ENCODE peak calls at places on chromosomes 11 and 22, in six cellular contexts. S is NT2/D1; M is fibroblast of lung; A is lower lobe of right lung; H is CD8-positive, alpha-beta memory T cell; J is ovary. U is an unnamed sample.

GRCh38 chr11:96310236-96310635 is 32.8 kb downstream of the MAML2 start:
- DNase-seq in S (no peak), M (no peak), A (no peak), H (no peak), J (no peak), U (no peak)

GRCh38 chr11:2892215-2893020 is 6.8 kb upstream of the CDKN1C start:
- DNase-seq in S (no peak), M (peak), A (peak), H (peak), J (peak), U (no peak)

GRCh38 chr11:69868003-69868865 is 49.0 kb upstream of the FGF3 start:
- DNase-seq in S (no peak), M (no peak), A (no peak), H (no peak), J (no peak), U (no peak)

GRCh38 chr22:20549232-20549841 is 41.9 kb downstream of the MED15 start:
- DNase-seq in S (no peak), M (no peak), A (peak), H (peak), J (peak), U (no peak)

GRCh38 chr22:21948824-21949568 is 3.7 kb downstream of the PPM1F start:
- DNase-seq in S (no peak), M (no peak), A (no peak), H (no peak), J (no peak), U (no peak)

GRCh38 chr11:64130618-64131017 is 35.3 kb downstream of the MACROD1 start:
- DNase-seq in S (no peak), M (no peak), A (peak), H (no peak), J (no peak), U (no peak)

GRCh38 chr11:119482561-119483001 is 59.6 kb upstream of the THY1 start:
- DNase-seq in S (no peak), M (no peak), A (no peak), H (no peak), J (no peak), U (no peak)

GRCh38 chr22:42425337-42425988 is 6.7 kb downstream of the NFAM1 start:
- DNase-seq in S (no peak), M (no peak), A (no peak), H (no peak), J (no peak), U (peak)

GRCh38 chr11:2259897-2260451 is 10.4 kb downstream of the ASCL2 start:
- DNase-seq in S (no peak), M (no peak), A (no peak), H (no peak), J (peak), U (no peak)

GRCh38 chr11:95699631-95700470 is 89.7 kb downstream of the FAM76B start:
- DNase-seq in S (no peak), M (peak), A (no peak), H (no peak), J (no peak), U (peak)

GRCh38 chr11:36702330-36703054 is 104.5 kb upstream of the RAG2 start:
- DNase-seq in S (peak), M (peak), A (no peak), H (no peak), J (no peak), U (peak)

GRCh38 chr11:7515544-7515943 is 1.7 kb downstream of the PPFIBP2 start:
- DNase-seq in S (no peak), M (no peak), A (no peak), H (no peak), J (no peak), U (no peak)

GRCh38 chr11:114279778-114280532 is 16.2 kb upstream of the NNMT start:
- DNase-seq in S (no peak), M (peak), A (no peak), H (no peak), J (no peak), U (peak)

GRCh38 chr22:48106215-48106614 is 1343.8 kb downstream of the TBC1D22A start:
- DNase-seq in S (no peak), M (no peak), A (no peak), H (no peak), J (no peak), U (no peak)

GRCh38 chr11:35286156-35286555 is 133.2 kb downstream of the SLC1A2 start:
- DNase-seq in S (no peak), M (no peak), A (no peak), H (no peak), J (no peak), U (no peak)

GRCh38 chr22:33923660-33924246 is 3.5 kb upstream of the LARGE1 start:
- DNase-seq in S (peak), M (peak), A (no peak), H (no peak), J (peak), U (peak)

GRCh38 chr11:68714047-68714856 is 29.9 kb downstream of the GAL start:
- DNase-seq in S (no peak), M (no peak), A (no peak), H (no peak), J (no peak), U (no peak)
- H3K4me3 ChIP-seq in S (no peak), M (no peak), A (no peak), H (no peak), J (no peak), U (no peak)

GRCh38 chr11:118003456-118003855 is 17.3 kb downstream of the IL10RA start:
- DNase-seq in S (no peak), M (no peak), A (no peak), H (no peak), J (no peak), U (no peak)
- H3K4me3 ChIP-seq in S (no peak), M (no peak), A (no peak), H (peak), J (no peak), U (no peak)

DNA sequence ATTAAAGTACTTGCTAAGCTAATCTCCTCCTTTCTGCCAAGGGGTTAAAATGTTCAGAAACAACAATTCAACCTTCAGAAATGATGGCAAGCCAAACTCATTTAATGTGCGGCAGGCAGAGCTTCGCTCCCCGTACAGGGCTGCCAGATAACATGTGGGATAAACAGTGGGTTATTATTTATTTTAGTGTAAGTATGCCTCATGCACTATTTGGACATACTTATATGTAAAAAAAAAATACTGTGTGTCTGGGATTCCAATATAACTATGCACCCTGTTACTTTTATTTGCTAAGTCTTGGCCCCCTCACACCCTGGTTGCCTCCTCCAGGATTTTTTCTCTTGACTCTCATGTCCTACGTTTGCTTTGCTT is 86.4 kb upstream of the SHANK2 start:
- DNase-seq in S (no peak), M (peak), A (no peak), H (no peak), J (no peak), U (no peak)
- H3K4me3 ChIP-seq in S (no peak), M (no peak), A (no peak), H (no peak), J (no peak), U (no peak)

GRCh38 chr11:133174013-133174412 is 358.3 kb downstream of the OPCML start:
- DNase-seq in S (no peak), M (no peak), A (no peak), H (no peak), J (no peak), U (no peak)
- H3K4me3 ChIP-seq in S (no peak), M (no peak), A (no peak), H (no peak), J (no peak), U (no peak)

DNA sequence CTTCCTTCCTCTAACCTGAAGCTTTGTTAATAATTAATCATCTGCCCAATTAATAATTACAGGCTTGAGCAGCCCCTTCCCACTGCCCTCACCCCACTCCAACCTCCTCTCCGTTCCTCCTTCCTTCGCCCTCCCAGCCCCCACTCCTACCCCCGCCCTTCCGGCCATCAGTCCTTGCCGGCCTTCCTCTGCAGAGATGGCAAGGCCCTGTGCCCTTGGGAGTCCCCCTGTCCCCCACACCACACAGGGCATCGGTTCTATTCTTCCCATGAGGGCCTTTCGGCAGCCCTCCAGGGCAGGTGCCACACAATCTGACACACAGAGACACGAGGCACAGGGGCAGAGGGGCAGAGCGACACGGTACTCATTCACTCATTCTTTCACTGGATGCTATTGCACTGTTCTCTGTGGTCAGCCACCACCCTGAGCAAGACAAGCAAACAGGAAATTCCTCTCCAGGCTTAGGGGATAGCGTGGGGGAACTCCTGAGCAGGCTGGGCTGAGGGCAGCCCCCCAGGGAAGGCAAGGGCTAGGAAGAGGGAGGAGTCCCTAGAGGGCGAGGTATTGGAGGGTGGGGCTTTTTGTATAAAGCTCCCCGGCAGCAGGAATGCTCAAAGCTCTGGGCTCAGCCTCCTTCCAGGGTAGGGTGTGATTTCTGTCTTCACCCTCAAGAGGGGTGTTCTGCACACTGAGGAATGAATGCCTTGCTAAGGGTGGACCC is 14.8 kb downstream of the MGAT3 start:
- DNase-seq in S (no peak), M (no peak), A (no peak), H (no peak), J (no peak), U (peak)
- H3K4me3 ChIP-seq in S (peak), M (no peak), A (peak), H (no peak), J (no peak), U (no peak)

GRCh38 chr11:58395581-58395980 is 11.1 kb downstream of the OR5B3 start:
- DNase-seq in S (no peak), M (no peak), A (no peak), H (no peak), J (no peak), U (no peak)
- H3K4me3 ChIP-seq in S (no peak), M (no peak), A (no peak), H (no peak), J (no peak), U (no peak)